ENCODE peak calls at places on chromosomes 13 and 19, in five cellular contexts. A is CD4-positive, CD25-positive, alpha-beta regulatory T cell; H is NT2/D1; M is fibroblast of lung; S is left ventricle myocardium inferior. U is an unnamed sample.

GRCh38 chr19:2424686-2425621 is 2.4 kb downstream of the TIMM13 start:
- DNase-seq in M (peak), A (no peak), S (peak), H (no peak), U (peak)

GRCh38 chr19:23665651-23666410 is 21.2 kb downstream of the ZNF675 start:
- DNase-seq in S (no peak), H (peak), A (no peak), M (no peak), U (no peak)

GRCh38 chr19:3554254-3555083 is 2.9 kb downstream of the MFSD12 start:
- DNase-seq in H (no peak), M (no peak), A (peak), S (no peak), U (no peak)

GRCh38 chr13:80939581-80939980 is 598.7 kb upstream of the SPRY2 start:
- DNase-seq in A (no peak), M (no peak), S (no peak), H (no peak), U (no peak)

GRCh38 chr19:54882758-54883157 is 8.7 kb downstream of the FCAR start:
- DNase-seq in A (no peak), M (no peak), H (no peak), S (no peak), U (no peak)

GRCh38 chr13:103275708-103276107 is 209.5 kb upstream of the SLC10A2 start:
- DNase-seq in M (no peak), H (no peak), A (no peak), S (no peak), U (no peak)

GRCh38 chr19:41595258-41595889 is 19.4 kb downstream of the CEACAM21 start:
- DNase-seq in A (peak), M (peak), H (peak), S (peak), U (peak)

GRCh38 chr19:289651-290538 is 1.3 kb downstream of the PLPP2 start:
- DNase-seq in M (peak), H (peak), A (no peak), S (no peak), U (no peak)

GRCh38 chr13:95568131-95568530 is 15.6 kb downstream of the CLDN10 start:
- DNase-seq in M (no peak), A (no peak), S (no peak), H (no peak), U (no peak)

GRCh38 chr13:42876270-42876714 is 94.9 kb downstream of the FAM216B start:
- DNase-seq in H (no peak), A (no peak), M (no peak), S (no peak), U (no peak)
- H3K4me3 ChIP-seq in H (no peak), A (no peak), M (no peak), S (no peak), U (no peak)

GRCh38 chr13:97852181-97852874 is 101.1 kb upstream of the IPO5 start:
- DNase-seq in M (no peak), A (no peak), S (no peak), H (no peak), U (no peak)

GRCh38 chr13:97848886-97849285 is 104.6 kb upstream of the IPO5 start:
- DNase-seq in A (no peak), M (no peak), H (no peak), S (no peak), U (no peak)

GRCh38 chr13:97851269-97851668 is 102.2 kb upstream of the IPO5 start:
- DNase-seq in M (no peak), S (no peak), A (no peak), H (no peak), U (no peak)

GRCh38 chr13:97853550-97853949 is 99.9 kb upstream of the IPO5 start:
- DNase-seq in S (no peak), H (no peak), M (peak), A (no peak), U (no peak)

DNA sequence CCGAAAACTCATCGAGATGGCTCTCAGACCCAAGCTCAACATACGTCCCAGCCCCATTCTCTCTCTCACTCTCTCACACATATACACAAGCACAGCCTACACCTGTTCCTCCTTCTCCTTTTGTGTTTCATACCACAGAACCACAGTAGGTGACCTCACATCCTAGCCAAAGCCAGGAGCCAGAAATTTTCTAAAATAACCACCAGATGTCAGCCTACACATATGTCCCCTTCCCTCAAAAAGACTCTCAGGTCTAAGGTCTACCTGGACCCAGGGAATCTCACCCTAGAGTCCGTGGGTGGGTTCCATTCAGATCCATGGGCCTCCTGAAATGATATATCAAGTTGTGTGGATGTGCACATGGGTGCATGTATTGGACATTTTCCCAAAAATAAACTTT is 104.2 kb upstream of the IPO5 start:
- DNase-seq in H (no peak), A (no peak), S (no peak), M (peak), U (no peak)
- H3K4me3 ChIP-seq in H (no peak), A (no peak), S (no peak), M (no peak), U (no peak)

GRCh38 chr19:47280183-47280797 is 5.6 kb downstream of the INAFM1 start:
- DNase-seq in S (no peak), M (no peak), H (no peak), A (peak), U (no peak)
- H3K4me3 ChIP-seq in S (no peak), M (no peak), H (no peak), A (no peak), U (no peak)

DNA sequence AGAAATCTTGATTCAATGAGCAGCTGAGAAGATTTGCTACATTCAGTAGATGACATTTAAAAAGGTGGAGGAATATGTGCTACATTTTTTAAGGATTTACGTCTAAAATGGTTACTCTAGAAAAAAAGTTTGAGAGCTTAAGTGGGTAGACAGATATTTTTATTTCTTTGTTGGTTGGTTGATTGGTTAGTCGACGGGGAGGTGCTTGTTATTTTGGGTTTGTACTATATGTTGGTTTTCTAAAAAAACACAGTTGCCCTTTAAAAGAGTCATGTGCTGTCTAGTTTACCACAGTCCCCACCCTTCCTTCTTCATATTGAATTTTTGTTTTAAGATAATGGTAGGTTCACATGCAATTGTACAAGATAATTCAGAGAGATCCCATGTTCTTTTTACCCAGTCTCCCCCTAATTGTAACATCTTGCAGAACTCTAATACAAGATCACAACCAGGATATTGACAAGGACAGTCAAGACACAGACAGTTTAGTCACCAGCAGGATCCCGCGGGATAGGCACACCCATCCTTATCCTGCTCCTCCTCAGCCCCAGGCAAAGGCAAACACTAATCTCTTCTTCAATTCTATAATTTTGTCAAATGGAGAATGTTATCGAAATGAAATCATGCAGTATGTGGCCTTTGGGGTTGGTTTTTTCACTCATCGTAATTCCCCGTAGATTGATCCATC is 171.4 kb downstream of the FOXO1 start:
- DNase-seq in S (no peak), H (no peak), M (no peak), A (peak), U (no peak)
- H3K4me3 ChIP-seq in S (no peak), H (no peak), M (no peak), A (peak), U (no peak)